ENCODE peak calls at places on chromosome 14, in seven cellular contexts. Y is T-cell; M is effector memory CD8-positive, alpha-beta T cell; N is NCI-H748 treated with DMSO at 0.1 percent for 48 hours; T is NCI-H460; P is G401; E is stimulated activated CD4-positive, alpha-beta T cell treated with anti-CD3 and anti-CD28 coated beads, Interleukin-2, amount 100 ng/mL, for 48 hours. L is an unnamed sample.

GRCh38 chr14:56422703-56423213 is 156.8 kb upstream of the TMEM260 start:
- DNase-seq in E (no peak), T (peak), Y (no peak), P (peak), M (no peak), N (peak), L (peak)

GRCh38 chr14:23727566-23728335 is 91.6 kb downstream of the DHRS2 start:
- DNase-seq in P (peak), Y (no peak), M (no peak), E (no peak), T (peak), N (no peak), L (peak)

GRCh38 chr14:61462566-61463195 is 141.3 kb downstream of the PRKCH start:
- DNase-seq in M (no peak), P (no peak), T (peak), Y (no peak), E (no peak), N (no peak), L (peak)

GRCh38 chr14:36162267-36162666 is 14.3 kb downstream of the PTCSC3 start:
- DNase-seq in M (no peak), T (no peak), E (no peak), P (no peak), Y (no peak), N (no peak), L (no peak)

GRCh38 chr14:37590096-37590809 is 4.8 kb downstream of the FOXA1 start:
- DNase-seq in M (no peak), P (no peak), N (peak), Y (no peak), T (no peak), E (no peak), L (no peak)

GRCh38 chr14:24880689-24881088 is 169.3 kb downstream of the STXBP6 start:
- DNase-seq in P (no peak), M (no peak), Y (no peak), N (no peak), T (peak), E (no peak), L (no peak)

GRCh38 chr14:58574623-58575022 is 63.1 kb upstream of the DACT1 start:
- DNase-seq in P (no peak), N (no peak), Y (no peak), E (no peak), T (no peak), M (no peak), L (no peak)

GRCh38 chr14:69013943-69014782 is 35.1 kb upstream of the ACTN1 start:
- DNase-seq in N (no peak), Y (no peak), M (no peak), T (peak), E (no peak), P (no peak), L (peak)

GRCh38 chr14:58078068-58078467 is 73.9 kb downstream of the ARMH4 start:
- DNase-seq in N (no peak), T (no peak), M (no peak), Y (no peak), P (no peak), E (no peak), L (peak)

GRCh38 chr14:57578427-57579220 is 85.0 kb upstream of the CCDC198 start:
- DNase-seq in M (no peak), P (no peak), Y (no peak), N (no peak), E (no peak), T (no peak), L (no peak)

GRCh38 chr14:92466068-92466458 is 47.5 kb upstream of the RIN3 start:
- DNase-seq in P (no peak), E (no peak), Y (no peak), N (no peak), M (no peak), T (no peak), L (no peak)

GRCh38 chr14:75742867-75743266 is 81.8 kb downstream of the TTLL5 start:
- DNase-seq in T (no peak), M (no peak), Y (no peak), N (no peak), E (no peak), P (no peak), L (no peak)

GRCh38 chr14:96911499-96912130 is 114.4 kb downstream of the VRK1 start:
- DNase-seq in M (no peak), Y (no peak), N (no peak), T (no peak), P (no peak), E (no peak), L (no peak)

L was measured in astrocyte of the spinal cord.